ENCODE peak calls at places on chromosomes 4 and X, in four cellular contexts. B is GM23248; V is naive thymus-derived CD4-positive, alpha-beta T cell; O is testis. Q is an unnamed sample. For H3K36me3 and H3K4me1, the result is how much of the 10 kb centered on the place peaks cover.

GRCh38 chrX:149512225-149512885 is 7.2 kb upstream of the IDS start:
- DNase-seq in B (peak), V (peak), O (peak), Q (peak)

GRCh38 chr4:71992571-71992970 is 39.2 kb upstream of the NPFFR2 start:
- DNase-seq in B (no peak), V (no peak), O (no peak), Q (no peak)

GRCh38 chr4:95159384-95159783 is 389.4 kb downstream of the UNC5C start:
- DNase-seq in B (no peak), V (no peak), O (no peak), Q (no peak)

GRCh38 chr4:38132843-38133662 is 172.9 kb downstream of the PTTG2 start:
- DNase-seq in B (no peak), V (no peak), O (no peak), Q (no peak)

GRCh38 chr4:42995343-42995944 is 102.9 kb downstream of the GRXCR1 start:
- DNase-seq in B (peak), V (no peak), O (no peak), Q (no peak)

GRCh38 chr4:35970366-35970960 is 273.9 kb downstream of the ARAP2 start:
- DNase-seq in B (no peak), V (no peak), O (no peak), Q (no peak)

GRCh38 chr4:173171098-173171497 is 2.5 kb downstream of the GALNT7 start:
- DNase-seq in B (peak), V (no peak), O (no peak), Q (no peak)

GRCh38 chrX:41559662-41560061 is 112.5 kb downstream of the NYX start:
- DNase-seq in B (peak), V (no peak), O (no peak), Q (no peak)

GRCh38 chrX:155231163-155231562 is 14.9 kb downstream of the VBP1 start:
- DNase-seq in B (no peak), V (no peak), O (no peak), Q (no peak)

GRCh38 chrX:121307441-121307840 is 260.0 kb downstream of the GLUD2 start:
- DNase-seq in B (peak), V (no peak), O (no peak), Q (no peak)

GRCh38 chr4:47662975-47663374 is 174.9 kb downstream of the CORIN start:
- DNase-seq in B (peak), V (no peak), O (no peak), Q (no peak)

GRCh38 chr4:112279025-112279881 is 6.5 kb downstream of the TIFA start:
- DNase-seq in B (no peak), V (no peak), O (no peak), Q (no peak)

GRCh38 chr4:13777341-13777740 is 149.8 kb upstream of the BOD1L1 start:
- DNase-seq in B (no peak), V (no peak), O (no peak), Q (no peak)

GRCh38 chrX:109732319-109732779 is 708 bp downstream of the ACSL4 start:
- DNase-seq in B (peak), V (peak), O (no peak), Q (no peak)

GRCh38 chr4:184439856-184440592 is 34.3 kb downstream of the IRF2 start:
- DNase-seq in B (no peak), V (no peak), O (no peak), Q (no peak)

GRCh38 chrX:152932598-152933175 is 34.8 kb downstream of the ZNF185 start:
- DNase-seq in B (no peak), V (no peak), O (no peak), Q (no peak)

GRCh38 chrX:10022580-10023245 is 55.6 kb downstream of the CLDN34 start:
- DNase-seq in B (peak), V (no peak), O (peak), Q (no peak)

GRCh38 chrX:42151808-42152207 is 228.5 kb upstream of the CASK start:
- DNase-seq in B (no peak), V (no peak), O (no peak), Q (no peak)

GRCh38 chr4:94766856-94767255 is 9.1 kb downstream of the BMPR1B start:
- DNase-seq in B (peak), V (no peak), O (no peak), Q (no peak)

GRCh38 chr4:2652415-2653155 is 103.6 kb downstream of the TNIP2 start:
- DNase-seq in B (no peak), V (no peak), O (peak), Q (no peak)

GRCh38 chr4:154854362-154854761 is 73.3 kb downstream of the RBM46 start:
- DNase-seq in B (peak), V (no peak), O (no peak), Q (no peak)

GRCh38 chr4:6288871-6289270 is 19.2 kb downstream of the WFS1 start:
- DNase-seq in B (no peak), V (no peak), O (no peak), Q (no peak)
- H3K36me3 ChIP-seq in B (under half), V (under half), O (under half), Q (under half)

GRCh38 chrX:97897998-97898397 is 1014.3 kb downstream of the RPA4 start:
- DNase-seq in B (no peak), V (no peak), O (no peak), Q (no peak)
- H3K4me1 ChIP-seq in B (under half), V (under half), O (under half), Q (under half)

GRCh38 chr4:69742596-69742995 is 17.8 kb downstream of the SULT1B1 start:
- DNase-seq in B (no peak), V (no peak), O (no peak), Q (no peak)
- H3K4me3 ChIP-seq in B (no peak), V (no peak), O (no peak), Q (no peak)

GRCh38 chr4:8297691-8298485 is 28.3 kb downstream of the HTRA3 start:
- DNase-seq in B (no peak), V (no peak), O (no peak), Q (no peak)

GRCh38 chr4:8303485-8304281 is 34.1 kb downstream of the HTRA3 start:
- DNase-seq in B (peak), V (no peak), O (no peak), Q (no peak)

GRCh38 chr4:8303081-8303480 is 33.5 kb downstream of the HTRA3 start:
- DNase-seq in B (no peak), V (no peak), O (no peak), Q (no peak)

GRCh38 chr4:8302331-8302730 is 32.8 kb downstream of the HTRA3 start:
- DNase-seq in B (no peak), V (no peak), O (no peak), Q (no peak)

GRCh38 chr4:8300832-8301231 is 31.3 kb downstream of the HTRA3 start:
- DNase-seq in B (no peak), V (no peak), O (no peak), Q (no peak)
- H3K36me3 ChIP-seq in B (under half), V (under half), O (under half), Q (under half)

GRCh38 chr4:55395218-55395528 is 584 bp upstream of the TMEM165 start:
- DNase-seq in B (no peak), V (no peak), O (no peak), Q (no peak)

GRCh38 chr4:55395529-55396304 is at the start of gene TMEM165:
- DNase-seq in B (peak), V (peak), O (peak), Q (peak)

GRCh38 chr4:55397521-55398321 is 2.0 kb downstream of the TMEM165 start:
- DNase-seq in B (peak), V (no peak), O (no peak), Q (no peak)

GRCh38 chr4:55397024-55397520 is 1.3 kb downstream of the TMEM165 start:
- DNase-seq in B (peak), V (no peak), O (peak), Q (no peak)

DNA sequence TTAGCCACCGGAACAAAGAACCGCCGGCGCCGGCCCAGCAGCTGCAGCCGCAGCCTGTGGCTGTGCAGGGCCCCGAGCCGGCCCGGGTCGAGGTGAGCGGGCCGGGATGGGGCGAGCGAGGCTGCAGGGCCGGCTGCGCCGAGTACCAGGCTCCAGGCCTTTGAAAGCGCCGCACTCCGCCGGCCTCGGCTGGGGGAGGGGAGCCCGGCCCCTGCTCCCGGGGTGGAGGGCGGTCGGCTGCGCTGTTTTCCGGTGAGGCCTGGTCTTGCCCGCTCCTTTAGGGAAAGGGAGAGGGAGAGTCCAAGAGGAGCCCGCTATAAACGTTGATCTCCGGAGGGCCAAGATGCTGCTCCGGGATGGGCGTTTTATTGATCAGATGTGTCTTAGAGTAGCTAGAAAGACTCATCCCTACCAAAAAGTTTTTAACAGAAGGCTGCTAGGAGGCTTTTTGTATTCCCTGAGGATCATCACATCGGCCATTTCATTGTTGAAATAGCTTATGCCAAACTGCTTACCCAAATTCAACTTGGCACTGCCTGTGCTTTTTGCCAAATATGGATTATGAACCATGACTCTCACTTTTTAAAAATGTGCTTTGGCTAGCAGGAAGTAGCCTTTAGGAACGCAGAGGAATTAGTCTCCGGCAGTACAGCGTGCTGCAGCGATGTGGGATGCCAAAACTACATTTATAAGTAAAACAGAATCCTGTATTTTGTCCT is 707 bp downstream of the TMEM165 start:
- DNase-seq in B (peak), V (no peak), O (peak), Q (peak)
- H3K4me1 ChIP-seq in B (under half), V (under half), O (under half), Q (under half)

GRCh38 chr4:98659106-98659592 is 738 bp upstream of the TSPAN5 start:
- DNase-seq in B (peak), V (no peak), O (peak), Q (no peak)

GRCh38 chr4:98661356-98662054 is 3.1 kb upstream of the TSPAN5 start:
- DNase-seq in B (no peak), V (no peak), O (no peak), Q (no peak)

GRCh38 chr4:98658287-98659105 is at the start of gene TSPAN5:
- DNase-seq in B (peak), V (peak), O (peak), Q (peak)

GRCh38 chr4:98662055-98662453 is 3.6 kb upstream of the TSPAN5 start:
- DNase-seq in B (no peak), V (no peak), O (no peak), Q (no peak)

GRCh38 chr4:98659741-98660507 is 1.5 kb upstream of the TSPAN5 start:
- DNase-seq in B (peak), V (no peak), O (no peak), Q (no peak)
- H3K4me3 ChIP-seq in B (peak), V (no peak), O (no peak), Q (no peak)

GRCh38 chr4:102683846-102684581 is 76.8 kb downstream of the MANBA start:
- DNase-seq in B (no peak), V (no peak), O (no peak), Q (no peak)
- H3K36me3 ChIP-seq in B (under half), V (under half), O (under half), Q (under half)

GRCh38 chr4:123349401-123350190 is 47.0 kb upstream of the SPRY1 start:
- DNase-seq in B (no peak), V (no peak), O (peak), Q (no peak)
- H3K4me1 ChIP-seq in B (under half), V (under half), O (under half), Q (under half)

GRCh38 chr4:3722446-3723231 is 43.5 kb upstream of the ADRA2C start:
- DNase-seq in B (no peak), V (no peak), O (no peak), Q (no peak)

GRCh38 chr4:3721627-3722026 is 44.6 kb upstream of the ADRA2C start:
- DNase-seq in B (no peak), V (no peak), O (no peak), Q (no peak)

GRCh38 chr4:3723232-3723642 is 42.9 kb upstream of the ADRA2C start:
- DNase-seq in B (no peak), V (no peak), O (no peak), Q (no peak)

GRCh38 chr4:3725936-3726895 is 40.0 kb upstream of the ADRA2C start:
- DNase-seq in B (no peak), V (no peak), O (no peak), Q (no peak)

DNA sequence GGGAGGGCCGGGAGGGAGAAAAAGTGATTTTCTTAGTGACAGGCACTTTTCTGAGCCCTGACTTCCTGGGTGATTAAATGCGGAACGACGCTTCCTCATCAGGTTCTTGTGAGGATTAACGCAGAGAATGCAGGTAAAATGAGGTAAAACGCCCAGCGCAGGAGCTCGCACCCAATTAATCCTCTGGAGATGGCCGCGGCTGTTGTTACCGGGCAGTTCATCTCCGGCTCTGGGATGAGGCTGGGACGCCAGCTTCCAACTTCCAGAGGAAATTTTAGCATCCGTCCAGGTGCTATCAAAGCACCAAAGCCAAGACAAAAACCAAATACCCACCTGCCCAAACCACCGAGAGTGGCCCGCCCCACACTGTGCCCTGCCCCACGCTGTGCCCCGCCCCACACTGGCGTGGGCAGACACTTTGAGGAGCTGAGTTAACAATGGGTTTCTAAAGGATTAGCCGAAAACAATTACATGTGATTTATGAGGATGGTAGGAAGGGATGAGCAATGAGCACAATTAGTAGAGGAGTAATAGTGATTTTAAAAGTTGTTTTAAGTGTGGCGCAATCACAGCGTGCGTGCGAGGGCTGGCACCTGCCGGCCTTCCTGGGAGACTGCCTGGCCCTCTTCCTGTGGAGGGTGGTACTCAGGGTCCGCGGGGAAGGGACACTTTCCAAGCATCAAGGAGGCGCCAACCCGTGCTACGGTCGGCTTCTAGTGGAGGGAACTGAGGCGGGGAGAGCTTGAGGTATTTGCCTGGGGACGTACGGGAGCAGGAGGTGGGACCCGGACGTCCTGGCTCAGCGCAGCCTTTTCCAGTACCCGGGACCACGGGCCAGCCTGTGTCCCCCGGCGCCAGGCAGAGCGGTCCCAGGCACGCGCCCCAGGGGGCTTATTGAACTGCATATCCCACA is 41.6 kb upstream of the ADRA2C start:
- DNase-seq in B (peak), V (no peak), O (no peak), Q (no peak)
- H3K4me3 ChIP-seq in B (no peak), V (no peak), O (no peak), Q (no peak)

Q was measured in effector memory CD4-positive, alpha-beta T cell.